ENCODE peak calls at places on chromosomes 2 and 18, in five cellular contexts. One of them, this sample, is unnamed. For H3K36me3, the result is how much of the 10 kb centered on the place peaks cover.

GRCh38 chr2:86223098-86223681 is 23.9 kb downstream of the MRPL35 start:
- DNase-seq in SJSA1: no peak
- DNase-seq in heart right ventricle: peak
- DNase-seq in HCT116: no peak
- DNase-seq in tibial artery: peak
- DNase-seq in this sample: no peak

GRCh38 chr2:106161938-106162814 is 31.9 kb downstream of the UXS1 start:
- DNase-seq in HCT116: peak
- DNase-seq in tibial artery: no peak
- DNase-seq in heart right ventricle: no peak
- DNase-seq in SJSA1: no peak
- DNase-seq in this sample: peak

GRCh38 chr2:62467100-62467474 is 38.9 kb downstream of the TMEM17 start:
- DNase-seq in tibial artery: no peak
- DNase-seq in SJSA1: no peak
- DNase-seq in HCT116: no peak
- DNase-seq in heart right ventricle: no peak
- DNase-seq in this sample: no peak

GRCh38 chr2:163649080-163649479 is 86.7 kb downstream of the FIGN start:
- DNase-seq in SJSA1: no peak
- DNase-seq in HCT116: no peak
- DNase-seq in heart right ventricle: no peak
- DNase-seq in tibial artery: no peak
- DNase-seq in this sample: no peak

GRCh38 chr2:217943379-217944321 is 59.1 kb downstream of the TNS1 start:
- DNase-seq in SJSA1: peak
- DNase-seq in heart right ventricle: peak
- DNase-seq in tibial artery: peak
- DNase-seq in HCT116: peak
- DNase-seq in this sample: peak

GRCh38 chr2:218252509-218253247 is 8.1 kb upstream of the GPBAR1 start:
- DNase-seq in HCT116: no peak
- DNase-seq in SJSA1: no peak
- DNase-seq in tibial artery: no peak
- DNase-seq in heart right ventricle: no peak
- DNase-seq in this sample: no peak

GRCh38 chr2:237202288-237203030 is 116.8 kb downstream of the COPS8 start:
- DNase-seq in heart right ventricle: no peak
- DNase-seq in SJSA1: peak
- DNase-seq in tibial artery: no peak
- DNase-seq in HCT116: no peak
- DNase-seq in this sample: no peak

GRCh38 chr2:216139884-216140283 is 30.7 kb downstream of the XRCC5 start:
- DNase-seq in tibial artery: no peak
- DNase-seq in SJSA1: no peak
- DNase-seq in heart right ventricle: no peak
- DNase-seq in HCT116: peak
- DNase-seq in this sample: no peak

GRCh38 chr2:172226244-172227061 is 123.8 kb upstream of the DLX2 start:
- DNase-seq in HCT116: no peak
- DNase-seq in tibial artery: no peak
- DNase-seq in SJSA1: no peak
- DNase-seq in heart right ventricle: no peak
- DNase-seq in this sample: no peak

GRCh38 chr2:136282238-136282775 is 164.4 kb upstream of the CXCR4 start:
- DNase-seq in HCT116: no peak
- DNase-seq in SJSA1: no peak
- DNase-seq in tibial artery: no peak
- DNase-seq in heart right ventricle: no peak
- DNase-seq in this sample: no peak

GRCh38 chr18:4960578-4960977 is 236.5 kb downstream of the AKAIN1 start:
- DNase-seq in HCT116: no peak
- DNase-seq in heart right ventricle: no peak
- DNase-seq in tibial artery: no peak
- DNase-seq in SJSA1: no peak
- DNase-seq in this sample: no peak

GRCh38 chr2:205687018-205687956 is 5.0 kb downstream of the NRP2 start:
- DNase-seq in SJSA1: no peak
- DNase-seq in heart right ventricle: no peak
- DNase-seq in HCT116: no peak
- DNase-seq in tibial artery: no peak
- DNase-seq in this sample: no peak

GRCh38 chr2:12456293-12457151 is 260.2 kb upstream of the TRIB2 start:
- DNase-seq in HCT116: peak
- DNase-seq in SJSA1: peak
- DNase-seq in heart right ventricle: peak
- DNase-seq in tibial artery: peak
- DNase-seq in this sample: peak

GRCh38 chr2:113796592-113797180 is 40.2 kb upstream of the SLC35F5 start:
- DNase-seq in tibial artery: no peak
- DNase-seq in heart right ventricle: no peak
- DNase-seq in HCT116: no peak
- DNase-seq in SJSA1: no peak
- DNase-seq in this sample: no peak

GRCh38 chr2:191950132-191950885 is 103.4 kb upstream of the CAVIN2 start:
- DNase-seq in tibial artery: no peak
- DNase-seq in SJSA1: no peak
- DNase-seq in HCT116: no peak
- DNase-seq in heart right ventricle: no peak
- DNase-seq in this sample: no peak

GRCh38 chr2:150171065-150171548 is 316.4 kb downstream of the RND3 start:
- DNase-seq in heart right ventricle: peak
- DNase-seq in HCT116: no peak
- DNase-seq in SJSA1: no peak
- DNase-seq in tibial artery: no peak
- DNase-seq in this sample: no peak

GRCh38 chr18:22052405-22053105 is 116.8 kb upstream of the GATA6 start:
- DNase-seq in HCT116: no peak
- DNase-seq in tibial artery: no peak
- DNase-seq in SJSA1: no peak
- DNase-seq in heart right ventricle: no peak
- DNase-seq in this sample: no peak

GRCh38 chr2:74927617-74928016 is 30.8 kb upstream of the POLE4 start:
- DNase-seq in SJSA1: no peak
- DNase-seq in tibial artery: no peak
- DNase-seq in heart right ventricle: no peak
- DNase-seq in HCT116: no peak
- DNase-seq in this sample: no peak

GRCh38 chr2:118807668-118808428 is 39.6 kb downstream of the EN1 start:
- DNase-seq in HCT116: no peak
- DNase-seq in heart right ventricle: no peak
- DNase-seq in tibial artery: no peak
- DNase-seq in SJSA1: no peak
- DNase-seq in this sample: no peak

GRCh38 chr2:147575106-147575505 is 269.7 kb upstream of the ACVR2A start:
- DNase-seq in tibial artery: no peak
- DNase-seq in SJSA1: no peak
- DNase-seq in heart right ventricle: no peak
- DNase-seq in HCT116: no peak
- DNase-seq in this sample: no peak

GRCh38 chr2:223613017-223613950 is 11.1 kb upstream of the SCG2 start:
- DNase-seq in SJSA1: peak
- DNase-seq in HCT116: peak
- DNase-seq in heart right ventricle: peak
- DNase-seq in tibial artery: peak
- DNase-seq in this sample: peak

GRCh38 chr2:134659724-134660123 is 59.1 kb downstream of the TMEM163 start:
- DNase-seq in SJSA1: no peak
- DNase-seq in HCT116: no peak
- DNase-seq in heart right ventricle: no peak
- DNase-seq in tibial artery: no peak
- DNase-seq in this sample: no peak

GRCh38 chr2:60319031-60319547 is 234.4 kb downstream of the BCL11A start:
- DNase-seq in SJSA1: peak
- DNase-seq in heart right ventricle: no peak
- DNase-seq in HCT116: no peak
- DNase-seq in tibial artery: no peak
- DNase-seq in this sample: no peak

GRCh38 chr2:86035883-86036789 is 69.5 kb downstream of the POLR1A start:
- DNase-seq in heart right ventricle: peak
- DNase-seq in tibial artery: peak
- DNase-seq in HCT116: no peak
- DNase-seq in SJSA1: peak
- DNase-seq in this sample: peak

GRCh38 chr2:8571792-8572499 is 109.9 kb upstream of the ID2 start:
- DNase-seq in heart right ventricle: no peak
- DNase-seq in HCT116: no peak
- DNase-seq in SJSA1: no peak
- DNase-seq in tibial artery: no peak
- DNase-seq in this sample: no peak

GRCh38 chr2:212843409-212844199 is 305.0 kb upstream of the ERBB4 start:
- DNase-seq in heart right ventricle: no peak
- DNase-seq in HCT116: no peak
- DNase-seq in tibial artery: no peak
- DNase-seq in SJSA1: no peak
- DNase-seq in this sample: no peak

GRCh38 chr2:222844323-222844722 is 16.5 kb upstream of the ACSL3 start:
- DNase-seq in SJSA1: peak
- DNase-seq in HCT116: peak
- DNase-seq in heart right ventricle: no peak
- DNase-seq in tibial artery: no peak
- DNase-seq in this sample: no peak

GRCh38 chr2:237581751-237582746 is 8.5 kb downstream of the RAB17 start:
- DNase-seq in HCT116: no peak
- DNase-seq in heart right ventricle: peak
- DNase-seq in tibial artery: peak
- DNase-seq in SJSA1: peak
- DNase-seq in this sample: peak

GRCh38 chr18:35099911-35100310 is 58.7 kb downstream of the MAPRE2 start:
- DNase-seq in tibial artery: no peak
- DNase-seq in HCT116: no peak
- DNase-seq in heart right ventricle: no peak
- DNase-seq in SJSA1: no peak
- DNase-seq in this sample: no peak

GRCh38 chr2:229003256-229003655 is 267.8 kb downstream of the PID1 start:
- DNase-seq in HCT116: no peak
- DNase-seq in SJSA1: no peak
- DNase-seq in tibial artery: no peak
- DNase-seq in heart right ventricle: no peak
- DNase-seq in this sample: no peak

GRCh38 chr2:172702451-172702850 is 33.2 kb upstream of the RAPGEF4 start:
- DNase-seq in tibial artery: no peak
- DNase-seq in HCT116: no peak
- DNase-seq in heart right ventricle: no peak
- DNase-seq in SJSA1: no peak
- DNase-seq in this sample: no peak

GRCh38 chr2:16487686-16488085 is 177.9 kb downstream of the CYRIA start:
- DNase-seq in SJSA1: no peak
- DNase-seq in HCT116: no peak
- DNase-seq in heart right ventricle: no peak
- DNase-seq in tibial artery: no peak
- DNase-seq in this sample: peak

GRCh38 chr2:15626967-15627366 is 35.3 kb downstream of the DDX1 start:
- DNase-seq in heart right ventricle: no peak
- DNase-seq in HCT116: no peak
- DNase-seq in tibial artery: no peak
- DNase-seq in SJSA1: no peak
- DNase-seq in this sample: no peak

GRCh38 chr2:115558725-115559124 is 1116.3 kb downstream of the DPP10 start:
- DNase-seq in HCT116: no peak
- DNase-seq in tibial artery: no peak
- DNase-seq in SJSA1: no peak
- DNase-seq in heart right ventricle: no peak
- DNase-seq in this sample: no peak

GRCh38 chr18:49892148-49892924 is 79.0 kb upstream of the ACAA2 start:
- DNase-seq in HCT116: peak
- DNase-seq in heart right ventricle: no peak
- DNase-seq in tibial artery: no peak
- DNase-seq in SJSA1: no peak
- DNase-seq in this sample: no peak

GRCh38 chr2:69531186-69531585 is 94.0 kb upstream of the NFU1 start:
- DNase-seq in heart right ventricle: no peak
- DNase-seq in tibial artery: no peak
- DNase-seq in SJSA1: no peak
- DNase-seq in HCT116: no peak
- DNase-seq in this sample: no peak

GRCh38 chr2:69521747-69522146 is 84.5 kb upstream of the NFU1 start:
- DNase-seq in tibial artery: no peak
- DNase-seq in SJSA1: no peak
- DNase-seq in heart right ventricle: no peak
- DNase-seq in HCT116: no peak
- DNase-seq in this sample: no peak

GRCh38 chr2:69524799-69525198 is 87.6 kb upstream of the NFU1 start:
- DNase-seq in HCT116: no peak
- DNase-seq in SJSA1: no peak
- DNase-seq in heart right ventricle: no peak
- DNase-seq in tibial artery: no peak
- DNase-seq in this sample: no peak

GRCh38 chr2:69525261-69525660 is 88.0 kb upstream of the NFU1 start:
- DNase-seq in heart right ventricle: no peak
- DNase-seq in tibial artery: no peak
- DNase-seq in HCT116: no peak
- DNase-seq in SJSA1: no peak
- DNase-seq in this sample: no peak
- H3K36me3 ChIP-seq in heart right ventricle: half or more
- H3K36me3 ChIP-seq in tibial artery: half or more
- H3K36me3 ChIP-seq in HCT116: under half
- H3K36me3 ChIP-seq in SJSA1: half or more
- H3K36me3 ChIP-seq in this sample: under half

GRCh38 chr18:26457195-26457594 is 91.2 kb downstream of the KCTD1 start:
- DNase-seq in heart right ventricle: no peak
- DNase-seq in SJSA1: no peak
- DNase-seq in tibial artery: no peak
- DNase-seq in HCT116: no peak
- DNase-seq in this sample: no peak
- H3K27ac ChIP-seq in heart right ventricle: no peak
- H3K27ac ChIP-seq in SJSA1: no peak
- H3K27ac ChIP-seq in tibial artery: no peak
- H3K27ac ChIP-seq in HCT116: no peak
- H3K27ac ChIP-seq in this sample: no peak

GRCh38 chr2:181540421-181540820 is 83.2 kb downstream of the ITGA4 start:
- DNase-seq in heart right ventricle: no peak
- DNase-seq in tibial artery: no peak
- DNase-seq in HCT116: no peak
- DNase-seq in SJSA1: no peak
- DNase-seq in this sample: no peak

GRCh38 chr2:181536730-181537129 is 79.5 kb downstream of the ITGA4 start:
- DNase-seq in HCT116: no peak
- DNase-seq in heart right ventricle: no peak
- DNase-seq in tibial artery: no peak
- DNase-seq in SJSA1: no peak
- DNase-seq in this sample: no peak
- H3K36me3 ChIP-seq in HCT116: under half
- H3K36me3 ChIP-seq in heart right ventricle: under half
- H3K36me3 ChIP-seq in tibial artery: under half
- H3K36me3 ChIP-seq in SJSA1: under half
- H3K36me3 ChIP-seq in this sample: under half

DNA sequence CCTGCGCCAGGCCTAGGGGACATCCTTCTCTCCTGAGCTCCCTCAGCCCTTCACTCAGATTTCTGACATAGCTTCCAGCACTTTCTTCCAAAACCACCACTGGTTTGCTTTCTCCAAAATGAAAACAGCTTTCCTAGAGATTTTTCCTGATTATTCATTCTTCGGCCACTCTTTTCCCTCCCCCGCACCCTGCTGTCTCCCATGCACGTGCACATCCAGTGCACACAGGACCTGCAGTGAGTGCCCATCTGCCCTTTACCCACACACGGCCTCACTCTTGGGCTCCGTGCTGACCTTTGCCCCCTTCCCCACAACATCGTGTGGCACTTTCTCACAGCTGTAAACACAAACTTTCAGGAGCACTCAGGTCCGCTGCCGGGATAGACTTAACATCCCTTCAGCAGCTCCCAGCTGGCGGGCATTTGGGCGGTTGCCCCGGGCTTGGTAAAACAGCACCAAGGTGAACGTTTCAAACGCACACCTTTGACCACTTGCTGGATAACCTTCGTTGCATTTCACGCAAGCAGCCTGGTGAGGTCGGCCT is 25.8 kb downstream of the KIF1A start:
- DNase-seq in tibial artery: no peak
- DNase-seq in heart right ventricle: peak
- DNase-seq in SJSA1: no peak
- DNase-seq in HCT116: no peak
- DNase-seq in this sample: no peak
- H3K27ac ChIP-seq in tibial artery: no peak
- H3K27ac ChIP-seq in heart right ventricle: no peak
- H3K27ac ChIP-seq in SJSA1: no peak
- H3K27ac ChIP-seq in HCT116: no peak
- H3K27ac ChIP-seq in this sample: no peak

This sample was measured in lung.